ENCODE peak calls at places on chromosomes 7 and 10, in eight cellular contexts. S is AG04449; C is KG1; O is ascending aorta; I is effector memory CD8-positive, alpha-beta T cell; Y is activated T-cell treated with anti-CD3 and anti-CD28 coated beads for 48 hours; W is NCI-H1092 treated with DMSO at 0.1 percent for 48 hours; F is NCI-H82. D is an unnamed sample.

GRCh38 chr7:55439627-55440026 is 74.5 kb downstream of the LANCL2 start:
- DNase-seq in S (no peak), C (no peak), O (no peak), I (no peak), Y (no peak), W (peak), F (no peak), D (no peak)

GRCh38 chr7:75617634-75618234 is 121.0 kb downstream of the HIP1 start:
- DNase-seq in S (no peak), C (peak), O (peak), I (peak), Y (peak), W (no peak), F (no peak), D (no peak)

GRCh38 chr10:118792501-118792900 is 37.7 kb upstream of the CACUL1 start:
- DNase-seq in S (no peak), C (no peak), O (peak), I (no peak), Y (no peak), W (no peak), F (no peak), D (peak)

GRCh38 chr7:24756989-24757798 is at the start of gene GSDME:
- DNase-seq in S (no peak), C (no peak), O (peak), I (peak), Y (peak), W (peak), F (peak), D (no peak)

GRCh38 chr10:79142064-79142491 is 73.3 kb downstream of the ZMIZ1 start:
- DNase-seq in S (no peak), C (no peak), O (no peak), I (no peak), Y (no peak), W (peak), F (no peak), D (no peak)

GRCh38 chr10:93826355-93826754 is 67.4 kb upstream of the SLC35G1 start:
- DNase-seq in S (no peak), C (no peak), O (no peak), I (no peak), Y (no peak), W (no peak), F (no peak), D (no peak)

GRCh38 chr7:20507157-20507556 is 108.3 kb upstream of the ABCB5 start:
- DNase-seq in S (no peak), C (no peak), O (no peak), I (no peak), Y (no peak), W (no peak), F (no peak), D (no peak)

GRCh38 chr10:119370972-119371703 is 163.8 kb downstream of the GRK5 start:
- DNase-seq in S (peak), C (no peak), O (peak), I (no peak), Y (no peak), W (no peak), F (no peak), D (peak)

GRCh38 chr7:24328050-24328449 is 44.1 kb downstream of the NPY start:
- DNase-seq in S (no peak), C (no peak), O (no peak), I (no peak), Y (no peak), W (no peak), F (no peak), D (no peak)

GRCh38 chr10:43043773-43044394 is 33.0 kb upstream of the RET start:
- DNase-seq in S (no peak), C (no peak), O (peak), I (no peak), Y (no peak), W (no peak), F (no peak), D (no peak)

GRCh38 chr7:19242246-19242645 is 97.0 kb upstream of the FERD3L start:
- DNase-seq in S (no peak), C (no peak), O (no peak), I (no peak), Y (no peak), W (no peak), F (no peak), D (no peak)